ENCODE peak calls at places on chromosomes 3 and 15, in six cellular contexts. F, W, R, E, Z and U are unnamed samples.

GRCh38 chr3:155356594-155357370 is 63.3 kb upstream of the STRIT1 start:
- DNase-seq in Z (peak; percentile 8), F (no peak), R (no peak), E (no peak), W (no peak), U (no peak)

GRCh38 chr15:25207369-25207768 is 231.5 kb downstream of the UBE3A start:
- DNase-seq in Z (no peak), R (no peak), F (no peak), W (no peak), E (no peak), U (no peak)

GRCh38 chr3:147945968-147946519 is 536.9 kb downstream of the ZIC1 start:
- DNase-seq in R (peak; percentile 20), E (peak; percentile 42), F (peak; percentile 70), Z (peak; percentile 90), W (peak; percentile 44), U (peak; percentile 96)

GRCh38 chr15:76973362-76973743 is 21.6 kb upstream of the PSTPIP1 start:
- DNase-seq in W (peak; percentile 47), Z (peak; percentile 6), R (peak; percentile 65), E (peak; percentile 15), F (no peak), U (no peak)

GRCh38 chr3:156479574-156479973 is 75.3 kb downstream of the SSR3 start:
- DNase-seq in W (no peak), Z (no peak), F (no peak), R (no peak), E (no peak), U (no peak)

GRCh38 chr3:148861277-148861869 is 3.7 kb upstream of the CPA3 start:
- DNase-seq in R (no peak), F (peak; percentile 58), Z (peak; percentile 50), E (peak; percentile 15), W (no peak), U (no peak)

GRCh38 chr3:51392301-51393095 is 1.4 kb downstream of the RBM15B start:
- DNase-seq in R (no peak), W (peak; percentile 32), F (no peak), E (no peak), Z (no peak), U (no peak)

GRCh38 chr3:102038477-102039142 is 189.3 kb downstream of the NFKBIZ start:
- DNase-seq in Z (peak; percentile 16), W (no peak), R (no peak), F (peak; percentile 70), E (no peak), U (no peak)

GRCh38 chr3:156593814-156594213 is 38.9 kb upstream of the SSR3 start:
- DNase-seq in W (no peak), E (no peak), F (no peak), R (no peak), Z (no peak), U (no peak)

GRCh38 chr3:71900057-71900456 is 115.1 kb upstream of the PROK2 start:
- DNase-seq in Z (no peak), E (no peak), F (no peak), W (no peak), R (no peak), U (no peak)

GRCh38 chr3:71905426-71905825 is 120.5 kb upstream of the PROK2 start:
- DNase-seq in Z (no peak), R (no peak), W (no peak), F (peak; percentile 22), E (no peak), U (no peak)

GRCh38 chr3:71908001-71908400 is 123.1 kb upstream of the PROK2 start:
- DNase-seq in W (peak; percentile 17), Z (no peak), R (no peak), F (no peak), E (no peak), U (no peak)

GRCh38 chr3:71903141-71903540 is 118.2 kb upstream of the PROK2 start:
- DNase-seq in E (no peak), F (no peak), Z (peak; percentile 16), R (no peak), W (peak; percentile 24), U (no peak)

DNA sequence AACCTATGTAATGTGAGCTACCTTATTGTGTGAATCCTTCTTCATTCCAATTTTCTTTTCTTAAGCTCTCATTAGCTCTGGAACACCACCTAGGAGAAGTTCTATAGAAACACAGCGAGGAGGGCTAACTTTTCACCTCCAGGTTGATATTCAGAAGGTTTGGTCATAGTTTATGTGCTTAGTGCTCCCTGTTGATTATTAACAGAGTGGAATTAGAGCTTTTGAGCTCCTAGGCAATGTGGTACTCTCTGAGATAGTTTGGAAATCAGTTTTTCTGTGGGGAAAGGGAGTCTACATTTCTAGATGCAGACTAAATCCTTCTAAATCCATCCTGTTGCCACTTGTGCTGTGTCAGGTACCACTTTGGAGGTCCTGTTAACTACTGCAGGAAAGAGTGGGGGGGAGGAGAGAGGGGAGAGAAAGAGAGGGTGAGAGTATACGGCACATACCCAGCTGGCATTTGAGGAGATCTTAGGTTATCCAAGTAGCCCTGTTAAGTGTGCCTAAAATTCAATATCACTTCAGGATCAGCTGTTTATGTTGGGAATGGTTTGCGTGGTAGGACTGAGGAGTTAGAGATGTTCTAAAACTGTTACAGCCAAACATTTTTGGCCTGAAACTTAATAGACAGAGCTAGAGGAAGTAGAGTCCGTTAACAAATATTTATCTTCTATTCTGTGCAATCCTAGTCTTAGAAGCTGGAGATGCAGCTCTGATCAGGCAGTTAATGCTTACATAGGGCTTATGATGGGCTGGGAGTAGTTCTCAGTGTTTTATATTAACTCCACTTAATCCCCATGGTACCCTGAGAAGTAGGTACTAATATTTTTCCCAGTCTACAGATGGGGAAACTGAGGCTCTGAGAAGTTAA is 117.5 kb upstream of the PROK2 start:
- DNase-seq in W (no peak), Z (no peak), R (no peak), F (no peak), E (no peak), U (no peak)
- H3K27ac ChIP-seq in W (no peak overlapping the region), Z (no peak overlapping the region), R (no peak overlapping the region), F (no peak overlapping the region), E (no peak overlapping the region), U (no peak overlapping the region)

DNA sequence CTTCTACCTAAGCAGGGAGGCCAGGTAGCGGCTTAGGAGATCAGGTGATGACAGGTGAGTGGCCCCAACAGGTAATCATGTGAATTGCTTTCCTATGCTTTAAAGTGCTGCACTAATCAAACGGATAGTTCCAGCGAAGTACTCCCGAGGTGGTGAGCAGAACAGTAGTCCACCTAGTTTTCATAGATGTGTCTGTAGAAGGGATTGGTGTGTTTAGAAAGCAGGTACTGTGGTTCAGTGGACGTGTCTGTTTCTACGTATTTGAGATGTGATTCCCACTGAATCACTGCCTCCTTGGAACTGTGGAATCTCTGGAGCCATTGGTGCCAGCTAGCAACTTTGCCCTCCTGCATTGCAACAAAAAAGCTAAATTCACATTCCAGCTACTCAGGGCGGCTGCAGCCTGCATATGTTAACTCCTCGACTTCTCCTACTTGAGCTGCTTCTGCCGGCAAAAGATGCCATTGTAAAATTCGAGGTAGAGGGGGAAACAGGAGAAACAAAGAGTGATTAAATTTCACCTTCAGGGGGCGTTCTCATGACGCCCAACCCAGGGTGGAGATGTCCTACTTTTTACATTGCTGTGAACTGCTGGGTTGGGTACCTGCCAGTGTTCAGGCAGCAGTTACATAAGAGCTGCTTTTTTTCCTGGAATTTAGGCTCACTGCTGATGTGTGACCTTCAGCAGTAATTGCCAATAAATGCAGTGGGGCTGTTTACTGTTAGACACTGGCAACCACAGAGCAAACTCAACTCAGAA is 227.3 kb downstream of the ITPR1 start:
- DNase-seq in R (peak; percentile 80), W (peak; percentile 76), E (no peak), Z (peak; percentile 56), F (no peak), U (peak; percentile 77)
- H3K27ac ChIP-seq in R (peak overlapping the region; percentile 58), W (peak overlapping the region; percentile 70), E (peak overlapping the region; percentile 71), Z (peak overlapping the region; percentile 58), F (no peak overlapping the region), U (peak overlapping the region; percentile 90)

DNA sequence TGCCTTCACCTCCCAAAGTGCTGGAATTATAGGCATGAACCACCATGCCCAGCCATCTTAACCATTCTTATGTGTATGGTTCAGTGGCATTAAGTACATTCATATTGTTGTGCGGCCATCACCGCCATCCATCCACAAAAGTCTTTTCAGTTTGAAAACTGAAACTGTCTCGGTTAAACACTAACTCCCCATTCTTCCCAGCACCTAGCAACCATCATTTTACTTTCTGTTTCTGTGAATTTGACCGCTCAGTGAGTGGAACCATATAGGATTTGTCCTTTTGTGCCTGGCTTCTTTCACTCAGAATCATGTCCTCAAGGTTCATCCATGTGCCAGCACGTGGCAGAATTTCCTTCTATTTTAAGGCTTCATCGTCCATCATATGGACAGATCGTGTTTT is 5.8 kb downstream of the MCM2 start:
- DNase-seq in F (no peak), W (no peak), E (no peak), R (no peak), Z (no peak), U (no peak)
- H3K27ac ChIP-seq in F (no peak overlapping the region), W (no peak overlapping the region), E (no peak overlapping the region), R (no peak overlapping the region), Z (no peak overlapping the region), U (no peak overlapping the region)

GRCh38 chr3:29804044-29804443 is 523.2 kb downstream of the RBMS3 start:
- DNase-seq in W (no peak), E (no peak), F (no peak), R (no peak), Z (no peak), U (no peak)

GRCh38 chr3:29805757-29806156 is 524.9 kb downstream of the RBMS3 start:
- DNase-seq in W (no peak), Z (peak; percentile 32), F (peak; percentile 17), E (no peak), R (no peak), U (no peak)

GRCh38 chr3:29796808-29797207 is 515.9 kb downstream of the RBMS3 start:
- DNase-seq in Z (no peak), F (no peak), R (no peak), E (no peak), W (no peak), U (no peak)

DNA sequence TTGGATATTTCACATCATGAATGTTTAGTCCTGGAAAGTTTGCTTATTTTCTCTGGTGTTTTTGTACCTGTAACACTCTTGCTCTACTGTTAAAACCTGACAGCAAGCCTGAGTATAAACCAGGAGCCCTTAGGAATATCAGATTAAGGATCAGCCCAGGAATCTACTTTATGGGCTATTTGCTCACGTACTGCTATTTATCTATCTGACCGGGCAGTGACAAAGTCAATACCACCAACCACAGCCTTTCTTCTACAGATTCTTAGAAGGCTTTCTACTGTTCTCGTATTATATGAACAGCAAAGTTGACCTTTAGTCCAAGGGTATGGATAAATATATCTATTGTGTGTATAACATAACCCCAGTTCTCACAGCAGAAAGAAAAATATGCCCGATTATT is 521.2 kb downstream of the RBMS3 start:
- DNase-seq in E (no peak), R (no peak), Z (no peak), F (no peak), W (no peak), U (peak; percentile 20)
- H3K27ac ChIP-seq in E (no peak overlapping the region), R (no peak overlapping the region), Z (no peak overlapping the region), F (no peak overlapping the region), W (no peak overlapping the region), U (no peak overlapping the region)

GRCh38 chr3:177569193-177569592 is 371.9 kb upstream of the TBL1XR1 start:
- DNase-seq in W (no peak), E (no peak), F (no peak), Z (no peak), R (no peak), U (no peak)
- H3K27ac ChIP-seq in W (no peak overlapping the region), E (no peak overlapping the region), F (no peak overlapping the region), Z (no peak overlapping the region), R (no peak overlapping the region), U (no peak overlapping the region)